ENCODE peak calls at places on chromosome 9, in seven cellular contexts. U is lower lobe of right lung; B is left ventricle myocardium inferior; Y is adipocyte; E is tibial nerve; W is GM23248; Z is CD8-positive, alpha-beta memory T cell. R is an unnamed sample.

GRCh38 chr9:131290039-131290766 is 680 bp downstream of the PLPP7 start:
- DNase-seq in U (no peak), W (no peak), B (no peak), E (no peak), Y (no peak), Z (no peak), R (no peak)

GRCh38 chr9:82052081-82052480 is 63.5 kb downstream of the SPATA31D1 start:
- DNase-seq in Z (no peak), E (no peak), Y (no peak), W (no peak), B (no peak), U (no peak), R (no peak)

GRCh38 chr9:97307500-97308163 is at the start of gene CCDC180:
- DNase-seq in W (peak; percentile 51), B (no peak), Y (peak; percentile 23), Z (no peak), U (no peak), E (peak; percentile 22), R (no peak)

GRCh38 chr9:127950513-127951210 is 13.0 kb upstream of the DPM2 start:
- DNase-seq in Z (no peak), W (no peak), U (no peak), E (peak; percentile 69), Y (no peak), B (peak; percentile 65), R (no peak)

GRCh38 chr9:126419475-126419874 is 92.8 kb downstream of the MVB12B start:
- DNase-seq in W (no peak), U (no peak), Z (no peak), Y (no peak), B (peak; percentile 37), E (no peak), R (no peak)

GRCh38 chr9:21931428-21931827 is 62.8 kb downstream of the CDKN2A start:
- DNase-seq in U (no peak), Y (no peak), E (no peak), W (peak; percentile 25), B (no peak), Z (no peak), R (no peak)

GRCh38 chr9:134231330-134231745 is 67.0 kb upstream of the RNU6ATAC start:
- DNase-seq in U (no peak), Y (no peak), E (no peak), B (no peak), Z (no peak), W (peak; percentile 32), R (no peak)

GRCh38 chr9:119533509-119533908 is 164.3 kb upstream of the BRINP1 start:
- DNase-seq in W (no peak), U (no peak), Z (no peak), Y (no peak), B (no peak), E (no peak), R (no peak)

GRCh38 chr9:90987566-90987965 is 185.9 kb downstream of the SYK start:
- DNase-seq in Y (no peak), B (no peak), W (no peak), E (no peak), U (no peak), Z (no peak), R (no peak)

GRCh38 chr9:35656340-35656739 is 1.5 kb downstream of the RMRP start:
- DNase-seq in E (no peak), U (no peak), B (no peak), Y (no peak), W (no peak), Z (no peak), R (no peak)

GRCh38 chr9:125472562-125472925 is 210.9 kb downstream of the GAPVD1 start:
- DNase-seq in Y (no peak), Z (no peak), B (no peak), U (no peak), W (no peak), E (no peak), R (no peak)

GRCh38 chr9:120936764-120937122 is 10.1 kb upstream of the TRAF1 start:
- DNase-seq in Y (no peak), E (no peak), Z (no peak), B (no peak), U (no peak), W (no peak), R (no peak)
- H3K4me1 ChIP-seq in Y (peaks cover 66% of the 10 kb centered on the region), E (peaks cover 75% of the 10 kb centered on the region), Z (peaks cover 62% of the 10 kb centered on the region), B (peaks cover 50% of the 10 kb centered on the region), U (peaks cover 67% of the 10 kb centered on the region), W (peaks cover 49% of the 10 kb centered on the region), R (no peaks in the 10 kb centered on the region)

GRCh38 chr9:94554078-94554438 is 825 bp upstream of the PCAT7 start:
- DNase-seq in Y (no peak), Z (no peak), U (no peak), E (no peak), W (no peak), B (no peak), R (peak; percentile 74)
- H3K4me3 ChIP-seq in Y (no peak overlapping the region), Z (no peak overlapping the region), U (no peak overlapping the region), E (no peak overlapping the region), W (no peak overlapping the region), B (no peak overlapping the region), R (peak overlapping the region; percentile 66)

DNA sequence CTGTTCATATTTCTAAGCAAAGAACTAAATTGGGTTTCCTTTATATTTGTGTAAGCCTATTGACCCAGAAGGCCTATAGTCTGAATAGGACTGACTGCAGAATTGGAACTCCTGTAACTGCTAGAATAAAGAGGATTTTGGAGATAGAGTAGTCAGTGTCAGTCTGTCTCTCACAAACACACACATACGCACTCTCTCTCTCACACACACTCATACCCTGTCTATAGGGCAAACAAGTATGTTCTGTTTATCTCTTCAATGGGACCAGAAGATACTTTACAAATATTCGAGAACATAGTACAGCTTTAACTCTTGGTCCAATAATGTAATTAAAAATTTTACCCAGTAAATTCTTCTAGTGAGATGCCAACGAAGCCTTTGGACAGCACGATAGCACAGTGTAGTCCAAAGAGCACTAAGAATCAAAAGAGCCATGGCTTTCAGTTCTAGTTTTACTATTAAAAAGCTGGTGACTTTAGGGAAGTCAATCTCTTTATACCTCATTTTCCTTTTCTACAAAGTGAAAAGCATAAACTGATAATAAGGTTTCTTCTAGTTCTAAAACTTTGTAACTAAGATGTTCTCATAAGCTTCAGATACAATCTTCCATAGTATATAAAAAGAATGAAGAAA is 19.3 kb downstream of the ABHD17B start:
- DNase-seq in B (no peak), Y (no peak), Z (no peak), E (no peak), W (no peak), U (no peak), R (peak; percentile 27)
- H3K9me3 ChIP-seq in B (no peaks in the 10 kb centered on the region), Y (no peaks in the 10 kb centered on the region), Z (no peaks in the 10 kb centered on the region), E (no peaks in the 10 kb centered on the region), W (no peaks in the 10 kb centered on the region), U (no peaks in the 10 kb centered on the region), R (no peaks in the 10 kb centered on the region)

GRCh38 chr9:69364510-69365150 is 39.6 kb downstream of the ENTREP1 start:
- DNase-seq in E (no peak), Y (no peak), B (no peak), W (no peak), U (no peak), Z (no peak), R (no peak)

GRCh38 chr9:69371001-69371400 is 46.0 kb downstream of the ENTREP1 start:
- DNase-seq in B (no peak), U (no peak), Y (peak; percentile 25), Z (no peak), E (no peak), W (peak; percentile 27), R (no peak)

DNA sequence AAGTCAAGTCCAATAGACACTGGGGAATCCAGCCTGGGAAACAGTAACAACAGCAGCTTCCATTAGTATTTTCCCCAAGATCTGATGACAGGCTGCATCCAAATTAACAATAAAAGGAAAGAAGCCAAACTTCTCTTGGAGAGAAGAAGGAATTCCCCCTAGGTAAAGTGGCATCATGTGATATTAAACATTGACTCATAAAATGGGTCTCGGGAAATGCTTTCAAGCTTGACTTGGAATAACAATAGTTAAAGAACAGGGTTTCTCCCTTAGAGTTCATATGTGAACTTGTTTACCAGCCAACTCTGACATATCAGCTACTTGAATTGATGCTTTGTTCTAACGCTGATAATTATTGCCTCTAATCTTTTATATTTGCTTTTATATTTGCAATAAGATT is 45.4 kb downstream of the ENTREP1 start:
- DNase-seq in Z (no peak), U (no peak), W (no peak), B (no peak), Y (no peak), E (no peak), R (no peak)
- H3K4me1 ChIP-seq in Z (no peaks in the 10 kb centered on the region), U (no peaks in the 10 kb centered on the region), W (peaks cover 7% of the 10 kb centered on the region), B (peaks cover 45% of the 10 kb centered on the region), Y (no peaks in the 10 kb centered on the region), E (no peaks in the 10 kb centered on the region), R (no peaks in the 10 kb centered on the region)

GRCh38 chr9:77647659-77648457 is at the start of gene GNA14:
- DNase-seq in E (no peak), Y (peak; percentile 43), Z (no peak), U (no peak), B (no peak), W (peak; percentile 39), R (peak; percentile 12)
- H3K4me3 ChIP-seq in E (peak within 1 kb of the TSS; percentile 58), Y (peak within 1 kb of the TSS; percentile 84), Z (no peak within 1 kb of the TSS), U (peak within 1 kb of the TSS; percentile 69), B (peak within 1 kb of the TSS; percentile 71), W (peak within 1 kb of the TSS; percentile 66), R (peak within 1 kb of the TSS; percentile 50)

DNA sequence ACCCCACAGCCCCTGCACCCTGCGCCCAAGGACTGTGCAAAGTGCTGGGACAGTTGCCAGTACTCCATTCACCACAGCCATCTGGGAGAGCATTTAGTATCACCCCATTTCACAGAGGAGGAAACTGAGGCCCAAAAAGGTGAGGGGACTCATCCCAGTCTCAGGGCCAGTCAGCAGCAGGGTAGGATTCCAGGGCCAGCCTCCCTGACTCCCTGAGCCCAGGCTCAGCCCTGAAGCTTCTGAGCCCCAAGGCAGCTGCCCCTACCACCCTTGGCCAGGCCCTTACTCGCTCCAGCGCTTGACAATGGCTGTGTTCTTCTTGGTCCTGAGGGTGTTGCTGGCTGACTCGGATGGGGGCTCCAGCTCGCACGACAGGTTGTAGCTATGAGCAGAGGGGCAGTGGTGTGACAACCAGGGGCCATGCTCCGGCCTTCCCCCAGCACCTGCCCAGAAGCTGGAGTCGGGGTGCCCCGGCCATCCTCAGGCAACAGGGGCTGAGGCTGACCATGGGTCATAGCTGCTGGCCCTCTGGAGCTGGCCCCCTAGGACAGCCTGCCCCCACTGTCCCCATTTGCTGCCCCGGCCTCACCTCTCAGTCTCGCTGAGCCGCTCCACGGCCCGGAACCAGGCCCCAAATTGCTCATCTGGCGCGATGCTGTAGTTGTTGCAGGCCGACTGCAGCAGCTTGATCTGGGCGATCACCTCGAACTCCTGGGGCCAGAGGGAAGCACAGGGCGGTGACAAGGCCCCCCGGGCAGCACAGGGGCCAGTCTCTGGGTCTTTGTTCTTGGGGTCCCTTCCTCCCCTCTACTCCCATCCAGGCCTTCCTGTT is 18.6 kb downstream of the RALGDS start:
- DNase-seq in U (peak; percentile 38), B (no peak), E (no peak), Z (peak; percentile 48), W (no peak), Y (no peak), R (no peak)
- H3K9me3 ChIP-seq in U (no peaks in the 10 kb centered on the region), B (peaks cover under 1% of the 10 kb centered on the region), E (peaks cover 5% of the 10 kb centered on the region), Z (no peaks in the 10 kb centered on the region), W (no peaks in the 10 kb centered on the region), Y (no peaks in the 10 kb centered on the region), R (no peaks in the 10 kb centered on the region)

R was measured in small intestine.